ENCODE peak calls at places on chromosomes 2 and 18, in ten cellular contexts. L is transverse colon, W is vagina, B is stomach, Q is HL-60, D is esophagus muscularis mucosa, C is sigmoid colon, U is breast epithelium, A is GM12892, T is prostate gland. F is an unnamed sample.
A peak's percentile ranks its signal among the peaks of the same experiment; 100 is the strongest.

GRCh38 chr2:215793747-215794595 is 219.4 kb downstream of the MREG start:
- DNase-seq in D (no peak), U (no peak), B (peak; percentile 59), L (peak; percentile 16), W (no peak), T (no peak), A (no peak), C (no peak), Q (peak; percentile 90), F (peak; percentile 61)

GRCh38 chr2:180416553-180417113 is 409.5 kb upstream of the CWC22 start:
- DNase-seq in A (no peak), T (no peak), U (no peak), Q (no peak), C (no peak), B (no peak), D (no peak), L (no peak), W (no peak), F (no peak)

GRCh38 chr2:23430263-23430662 is 45.3 kb downstream of the KLHL29 start:
- DNase-seq in U (no peak), T (no peak), B (no peak), W (no peak), C (no peak), D (no peak), Q (no peak), L (no peak), A (no peak), F (no peak)

GRCh38 chr2:127389778-127390435 is 2.1 kb upstream of the MAP3K2 start:
- DNase-seq in B (no peak), A (no peak), T (no peak), Q (peak; percentile 82), W (no peak), D (no peak), C (no peak), U (no peak), L (no peak), F (no peak)

GRCh38 chr2:160411167-160411566 is 82.4 kb downstream of the RBMS1 start:
- DNase-seq in W (no peak), U (no peak), Q (peak; percentile 70), L (no peak), A (no peak), C (no peak), T (no peak), D (no peak), B (no peak), F (peak; percentile 50)

GRCh38 chr18:993560-993959 is 88.9 kb downstream of the ADCYAP1 start:
- DNase-seq in W (no peak), L (no peak), B (no peak), T (no peak), U (no peak), D (no peak), A (no peak), Q (no peak), C (no peak), F (no peak)

GRCh38 chr2:111168528-111168929 is 47.8 kb downstream of the BCL2L11 start:
- DNase-seq in W (no peak), B (peak; percentile 67), T (no peak), L (peak; percentile 57), Q (no peak), C (no peak), U (no peak), D (no peak), A (no peak), F (no peak)

GRCh38 chr18:11178951-11179549 is 29.7 kb upstream of the PIEZO2 start:
- DNase-seq in T (no peak), C (no peak), D (no peak), A (no peak), W (no peak), Q (no peak), B (no peak), L (no peak), U (peak; percentile 55), F (no peak)

GRCh38 chr2:61017556-61018318 is at the start of the genes PEX13 and PUS10:
- DNase-seq in C (peak; percentile 83), Q (peak; percentile 81), U (peak; percentile 75), A (peak; percentile 64), B (peak; percentile 80), W (no peak), T (peak; percentile 82), L (peak; percentile 82), D (peak; percentile 92), F (peak; percentile 87)

GRCh38 chr2:179443175-179443574 is 178.5 kb upstream of the SESTD1 start:
- DNase-seq in C (no peak), W (no peak), U (no peak), B (no peak), A (no peak), D (no peak), T (no peak), Q (peak; percentile 35), L (no peak), F (peak; percentile 53)

GRCh38 chr2:38474833-38475566 is 97.9 kb upstream of the ATL2 start:
- DNase-seq in A (no peak), B (no peak), D (no peak), Q (no peak), C (no peak), W (no peak), T (no peak), L (no peak), U (no peak), F (no peak)

GRCh38 chr2:225002656-225003045 is 39.6 kb downstream of the DOCK10 start:
- DNase-seq in C (no peak), T (no peak), Q (no peak), W (no peak), L (no peak), U (no peak), D (no peak), B (no peak), A (no peak), F (no peak)

GRCh38 chr2:9085353-9085752 is 81.9 kb upstream of the MBOAT2 start:
- DNase-seq in T (no peak), C (no peak), Q (no peak), U (no peak), W (no peak), A (no peak), D (peak; percentile 26), B (no peak), L (no peak), F (no peak)

GRCh38 chr2:99970292-99970868 is 172.0 kb downstream of the AFF3 start:
- DNase-seq in Q (no peak), D (peak; percentile 83), T (no peak), U (no peak), W (no peak), A (no peak), C (no peak), L (no peak), B (no peak), F (no peak)

GRCh38 chr2:237724811-237725478 is 73.6 kb upstream of the RBM44 start:
- DNase-seq in L (no peak), C (no peak), A (no peak), W (no peak), Q (no peak), D (no peak), T (no peak), B (peak; percentile 53), U (no peak), F (no peak)

GRCh38 chr2:72173640-72174321 is 26.1 kb upstream of the CYP26B1 start:
- DNase-seq in U (no peak), Q (no peak), D (peak; percentile 79), L (no peak), T (no peak), B (no peak), C (no peak), A (no peak), W (no peak), F (no peak)

GRCh38 chr2:217909156-217909820 is 93.5 kb downstream of the TNS1 start:
- DNase-seq in L (no peak), D (no peak), B (no peak), W (no peak), C (no peak), A (no peak), Q (no peak), U (no peak), T (no peak), F (no peak)

GRCh38 chr18:10530852-10531251 is 5.0 kb downstream of the NAPG start:
- DNase-seq in U (no peak), Q (no peak), A (no peak), C (no peak), L (no peak), D (no peak), W (no peak), T (no peak), B (no peak), F (no peak)

GRCh38 chr2:108719149-108720044 is at the start of gene RANBP2:
- DNase-seq in D (peak; percentile 97), T (peak; percentile 92), L (peak; percentile 96), U (peak; percentile 93), A (peak; percentile 75), W (peak; percentile 96), C (peak; percentile 98), Q (peak; percentile 95), B (peak; percentile 95), F (peak; percentile 99)
- TF ChIP-seq POLR2AphosphoS5 in D (peak; percentile 100), T (peak; percentile 97), L (peak; percentile 99), U (peak; percentile 99), A (peak; percentile 95), W (peak; percentile 90), C (peak; percentile 99), Q (peak; percentile 99), B (peak; percentile 100), F (peak; percentile 99)

GRCh38 chr18:48538531-48539405 is at the start of gene CTIF:
- DNase-seq in C (peak; percentile 99), U (peak; percentile 96), Q (peak; percentile 97), A (peak; percentile 82), L (peak; percentile 96), D (peak; percentile 100), B (peak; percentile 95), T (peak; percentile 97), W (no peak), F (peak; percentile 97)
- TF ChIP-seq POLR2AphosphoS5 in C (peak; percentile 84), U (peak; percentile 78), Q (peak; percentile 62), A (no peak), L (peak; percentile 60), D (peak; percentile 91), B (peak; percentile 79), T (peak; percentile 93), W (peak; percentile 91), F (peak; percentile 72)

DNA sequence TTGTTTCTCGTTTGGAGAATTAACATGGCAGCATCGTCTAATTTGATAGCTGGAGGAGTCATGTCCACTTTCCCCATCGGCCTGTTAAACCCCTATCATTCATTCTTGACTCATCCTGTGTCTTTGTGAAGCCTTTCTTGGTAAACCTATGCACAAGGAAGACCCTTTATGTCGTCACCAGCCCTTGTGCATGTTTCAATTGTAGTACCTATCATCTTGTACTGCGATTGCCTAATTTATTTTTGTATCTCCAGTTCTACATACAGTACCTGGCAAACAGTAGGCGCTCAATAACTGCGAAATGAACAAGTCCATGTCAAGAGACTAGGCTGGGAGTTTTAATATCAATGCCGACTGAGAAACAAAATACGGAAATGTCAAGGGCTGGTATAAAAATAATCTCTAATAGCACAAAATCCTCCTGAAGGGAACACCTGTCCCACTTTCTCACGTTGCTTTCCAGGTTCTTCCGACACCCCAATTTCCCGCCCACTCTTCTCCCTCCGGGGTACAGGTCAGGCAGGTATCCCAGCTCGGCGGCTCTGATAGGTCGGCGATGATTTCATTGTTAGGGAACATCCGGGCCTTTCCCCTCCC is 1.3 kb upstream of the PPM1B start:
- DNase-seq in Q (no peak), C (no peak), L (no peak), W (no peak), U (no peak), A (no peak), B (no peak), D (no peak), T (no peak), F (no peak)
- TF ChIP-seq POLR2AphosphoS5 in Q (no peak), C (no peak), L (no peak), W (no peak), U (no peak), A (no peak), B (no peak), D (no peak), T (no peak), F (no peak)

GRCh38 chr2:3587021-3587420 is 7.9 kb upstream of the COLEC11 start:
- DNase-seq in B (no peak), C (no peak), L (no peak), D (no peak), A (no peak), Q (no peak), T (no peak), W (no peak), U (no peak), F (no peak)
- TF ChIP-seq POLR2AphosphoS5 in B (no peak), C (no peak), L (no peak), D (no peak), A (no peak), Q (no peak), T (no peak), W (no peak), U (no peak), F (no peak)

F was measured in upper lobe of left lung.